ENCODE peak calls at places on chromosomes 7 and 10, in seven cellular contexts. A is dorsolateral prefrontal cortex, U is adrenal gland, W is GM20000, N is fibroblast of lung, M is psoas muscle, Q is AG04450. Z is an unnamed sample.

GRCh38 chr7:134320201-134320600 is 3.5 kb upstream of the SLC35B4 start:
- DNase-seq in A (no peak), U (no peak), W (no peak), N (peak), M (no peak), Q (no peak), Z (no peak)

GRCh38 chr10:58579011-58579655 is 66.5 kb downstream of the BICC1 start:
- DNase-seq in A (no peak), U (no peak), W (no peak), N (no peak), M (peak), Q (no peak), Z (no peak)

GRCh38 chr10:44958196-44958896 is 1.3 kb upstream of the RASSF4 start:
- DNase-seq in A (no peak), U (peak), W (no peak), N (peak), M (no peak), Q (no peak), Z (peak)

GRCh38 chr10:48940958-48941357 is 1.3 kb upstream of the LRRC18 start:
- DNase-seq in A (no peak), U (no peak), W (no peak), N (no peak), M (no peak), Q (no peak), Z (no peak)

GRCh38 chr10:78863601-78864239 is 205.0 kb upstream of the ZMIZ1 start:
- DNase-seq in A (no peak), U (no peak), W (no peak), N (no peak), M (no peak), Q (no peak), Z (no peak)

GRCh38 chr7:27656724-27657123 is 6.0 kb downstream of the HIBADH start:
- DNase-seq in A (no peak), U (no peak), W (no peak), N (no peak), M (no peak), Q (no peak), Z (no peak)

GRCh38 chr10:121005948-121006587 is 154.9 kb downstream of the WDR11 start:
- DNase-seq in A (no peak), U (no peak), W (no peak), N (no peak), M (no peak), Q (no peak), Z (no peak)

GRCh38 chr10:8477300-8477699 is 422.8 kb downstream of the GATA3 start:
- DNase-seq in A (no peak), U (no peak), W (no peak), N (no peak), M (no peak), Q (no peak), Z (no peak)

GRCh38 chr7:155998766-155999630 is 186.7 kb upstream of the SHH start:
- DNase-seq in A (no peak), U (no peak), W (no peak), N (no peak), M (no peak), Q (no peak), Z (no peak)

GRCh38 chr7:143415696-143416095 is 7.0 kb upstream of the EPHA1 start:
- DNase-seq in A (no peak), U (no peak), W (no peak), N (peak), M (no peak), Q (no peak), Z (peak)

GRCh38 chr7:94436018-94436604 is 41.4 kb downstream of the COL1A2 start:
- DNase-seq in A (no peak), U (peak), W (peak), N (peak), M (no peak), Q (no peak), Z (peak)

GRCh38 chr7:25820432-25821040 is 331.5 kb upstream of the NFE2L3 start:
- DNase-seq in A (no peak), U (peak), W (no peak), N (no peak), M (no peak), Q (no peak), Z (peak)

GRCh38 chr7:85688712-85689111 is 501.9 kb upstream of the SEMA3D start:
- DNase-seq in A (no peak), U (no peak), W (no peak), N (peak), M (no peak), Q (no peak), Z (no peak)

GRCh38 chr7:98227939-98228338 is 16.7 kb downstream of the BHLHA15 start:
- DNase-seq in A (no peak), U (no peak), W (no peak), N (no peak), M (peak), Q (no peak), Z (no peak)

GRCh38 chr7:36010656-36011587 is 142.1 kb upstream of the EEPD1 start:
- DNase-seq in A (no peak), U (no peak), W (no peak), N (no peak), M (no peak), Q (no peak), Z (no peak)

GRCh38 chr7:65554-65953 is 126.8 kb upstream of the FAM20C start:
- DNase-seq in A (no peak), U (peak), W (no peak), N (peak), M (peak), Q (no peak), Z (peak)

GRCh38 chr10:25959540-25960232 is 25.7 kb downstream of the MYO3A start:
- DNase-seq in A (no peak), U (no peak), W (no peak), N (no peak), M (no peak), Q (no peak), Z (no peak)

GRCh38 chr7:69898189-69898588 is 299.9 kb downstream of the AUTS2 start:
- DNase-seq in A (no peak), U (no peak), W (peak), N (no peak), M (no peak), Q (no peak), Z (no peak)

GRCh38 chr7:106598663-106599342 is 62.2 kb downstream of the CCDC71L start:
- DNase-seq in A (no peak), U (peak), W (peak), N (peak), M (peak), Q (peak), Z (peak)

GRCh38 chr10:59240581-59241183 is 64.2 kb downstream of the PHYHIPL start:
- DNase-seq in A (no peak), U (no peak), W (peak), N (peak), M (no peak), Q (peak), Z (peak)

GRCh38 chr7:67918158-67918557 is 921.5 kb downstream of the TYW1 start:
- DNase-seq in A (no peak), U (no peak), W (no peak), N (no peak), M (no peak), Q (no peak), Z (no peak)

GRCh38 chr7:45236666-45237065 is 79.1 kb downstream of the RAMP3 start:
- DNase-seq in A (no peak), U (no peak), W (no peak), N (peak), M (no peak), Q (no peak), Z (no peak)

GRCh38 chr10:23157691-23158369 is 34.3 kb upstream of the PTF1A start:
- DNase-seq in A (no peak), U (peak), W (peak), N (peak), M (no peak), Q (no peak), Z (peak)

GRCh38 chr7:926061-927030 is 28.1 kb downstream of the ADAP1 start:
- DNase-seq in A (peak), U (no peak), W (no peak), N (no peak), M (peak), Q (no peak), Z (no peak)

GRCh38 chr7:54697659-54698186 is 61.3 kb downstream of the SEC61G start:
- DNase-seq in A (no peak), U (no peak), W (no peak), N (no peak), M (no peak), Q (no peak), Z (no peak)

GRCh38 chr7:148852272-148852671 is 31.8 kb downstream of the EZH2 start:
- DNase-seq in A (no peak), U (no peak), W (no peak), N (no peak), M (no peak), Q (no peak), Z (no peak)

GRCh38 chr7:122055072-122055471 is 89.0 kb downstream of the AASS start:
- DNase-seq in A (no peak), U (no peak), W (no peak), N (no peak), M (no peak), Q (no peak), Z (no peak)

DNA sequence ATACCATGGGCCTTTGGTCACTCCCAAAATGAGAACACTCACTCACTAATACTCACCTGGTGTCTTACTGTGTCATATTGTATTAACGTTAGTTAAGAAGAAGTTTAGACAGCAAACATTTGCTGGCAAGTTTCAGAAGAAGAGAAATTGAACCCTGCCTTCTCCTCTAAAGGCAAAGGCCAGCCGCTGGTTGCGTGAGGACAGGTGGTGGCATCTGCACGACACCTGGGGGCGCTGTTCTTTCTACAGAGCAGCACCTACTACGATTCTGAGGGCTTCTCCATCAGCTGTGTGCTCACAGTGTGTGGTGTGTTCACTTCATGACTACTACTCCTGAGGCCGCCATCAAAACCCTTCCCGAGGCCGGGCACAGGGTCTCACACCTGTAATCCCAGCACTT is 17.9 kb upstream of the CLEC2L start:
- DNase-seq in A (no peak), U (no peak), W (no peak), N (no peak), M (no peak), Q (no peak), Z (peak)
- TF ChIP-seq CTCF in A (no peak), U (no peak), W (no peak), N (peak), M (no peak), Q (peak), Z (no peak)

GRCh38 chr10:29591416-29591968 is 43.3 kb downstream of the SVIL start:
- DNase-seq in A (no peak), U (no peak), W (no peak), N (no peak), M (no peak), Q (no peak), Z (no peak)
- TF ChIP-seq CTCF in A (no peak), U (no peak), W (no peak), N (no peak), M (no peak), Q (no peak), Z (no peak)

DNA sequence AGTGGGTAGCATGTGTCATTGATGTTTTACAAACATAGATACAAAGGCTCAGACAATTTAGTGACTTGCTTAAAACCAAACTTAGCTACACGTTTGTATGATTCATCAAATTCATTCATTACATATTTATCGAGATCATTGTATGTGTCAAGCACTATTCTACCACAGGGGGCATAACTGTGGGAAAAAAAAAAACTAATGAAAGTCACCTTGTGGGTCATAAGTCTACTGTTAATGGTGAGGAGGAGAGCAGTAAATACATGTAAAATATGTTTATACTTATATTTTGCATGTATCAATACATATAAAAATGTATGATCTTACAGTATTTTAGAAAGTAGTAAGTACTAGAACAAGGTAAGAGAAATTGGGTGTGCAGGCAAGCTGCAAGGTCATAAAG is 933.8 kb downstream of the IPMK start:
- DNase-seq in A (no peak), U (no peak), W (no peak), N (no peak), M (no peak), Q (no peak), Z (no peak)
- TF ChIP-seq CTCF in A (no peak), U (no peak), W (no peak), N (no peak), M (no peak), Q (no peak), Z (no peak)

GRCh38 chr10:116122664-116123063 is 150.3 kb downstream of the GFRA1 start:
- DNase-seq in A (no peak), U (no peak), W (no peak), N (no peak), M (no peak), Q (no peak), Z (no peak)

GRCh38 chr10:116124777-116125176 is 148.2 kb downstream of the GFRA1 start:
- DNase-seq in A (no peak), U (no peak), W (no peak), N (no peak), M (no peak), Q (no peak), Z (no peak)

GRCh38 chr10:116118851-116119250 is 154.2 kb downstream of the GFRA1 start:
- DNase-seq in A (no peak), U (no peak), W (no peak), N (no peak), M (no peak), Q (no peak), Z (no peak)

GRCh38 chr10:116122126-116122525 is 150.9 kb downstream of the GFRA1 start:
- DNase-seq in A (no peak), U (no peak), W (no peak), N (no peak), M (no peak), Q (no peak), Z (no peak)

GRCh38 chr10:116120688-116121087 is 152.3 kb downstream of the GFRA1 start:
- DNase-seq in A (no peak), U (no peak), W (no peak), N (no peak), M (no peak), Q (no peak), Z (peak)
- TF ChIP-seq CTCF in A (no peak), U (no peak), W (no peak), N (peak), M (no peak), Q (no peak), Z (no peak)

GRCh38 chr10:111344804-111345203 is 268.0 kb downstream of the ADRA2A start:
- DNase-seq in A (no peak), U (no peak), W (no peak), N (no peak), M (no peak), Q (no peak), Z (peak)
- TF ChIP-seq CTCF in A (no peak), U (no peak), W (no peak), N (no peak), M (no peak), Q (no peak), Z (peak)

DNA sequence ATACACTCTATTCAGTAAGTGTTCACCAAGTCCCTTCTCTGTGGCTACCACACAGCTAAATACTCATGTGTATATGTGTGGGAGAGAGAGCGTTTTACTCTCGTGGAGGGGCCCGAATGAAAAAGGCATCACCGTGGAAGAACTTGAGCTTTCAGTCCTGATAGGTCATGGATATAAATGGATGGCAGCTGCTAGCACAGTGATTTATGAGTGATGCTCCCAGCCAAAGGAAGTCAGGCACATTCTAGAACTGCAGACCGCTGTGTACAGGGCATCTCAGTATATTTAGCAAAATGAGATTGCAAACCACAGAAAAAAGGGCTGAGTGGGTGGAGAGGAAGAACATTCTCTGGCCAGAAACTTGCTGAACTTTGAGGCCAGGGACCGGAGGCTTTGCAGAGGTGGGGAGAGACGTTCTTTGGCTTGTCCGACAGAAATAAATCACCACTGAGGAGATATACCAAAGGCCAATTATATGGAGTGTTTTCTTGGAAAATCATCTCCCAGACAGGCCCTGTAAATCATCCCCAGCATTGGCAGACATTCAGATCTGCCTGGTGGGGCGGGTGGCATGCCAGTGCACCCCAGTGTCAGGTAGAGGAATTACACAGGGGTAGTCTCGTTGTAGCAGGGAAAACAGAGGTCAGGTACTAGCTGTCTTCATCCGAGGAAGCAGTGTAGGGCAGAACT is 655.3 kb downstream of the LRMDA start:
- DNase-seq in A (no peak), U (peak), W (peak), N (peak), M (peak), Q (peak), Z (peak)
- TF ChIP-seq CTCF in A (peak), U (peak), W (no peak), N (peak), M (peak), Q (peak), Z (peak)

GRCh38 chr7:44147026-44147881 is 6.1 kb upstream of the MYL7 start:
- DNase-seq in A (peak), U (no peak), W (no peak), N (peak), M (peak), Q (no peak), Z (no peak)
- TF ChIP-seq CTCF in A (no peak), U (no peak), W (no peak), N (no peak), M (no peak), Q (no peak), Z (no peak)

Z was measured in MCF 10A.